ENCODE peak calls at places on chromosomes 12 and 14, in four cellular contexts. A is mesenchymal stem cell, H is astrocyte, P is right lobe of liver. X is an unnamed sample.

GRCh38 chr12:87238466-87238865 is 790.7 kb downstream of the C12orf50 start:
- DNase-seq in P (no peak), A (no peak), H (no peak), X (no peak)

GRCh38 chr14:92973265-92973797 is 50.4 kb downstream of the CHGA start:
- DNase-seq in H (peak; percentile 23), P (peak; percentile 90), A (no peak), X (peak; percentile 58)

GRCh38 chr14:59905193-59905592 is 14.8 kb upstream of the LRRC9 start:
- DNase-seq in A (peak; percentile 1), P (no peak), H (peak; percentile 16), X (no peak)

GRCh38 chr12:96720363-96720705 is 186.7 kb upstream of the NEDD1 start:
- DNase-seq in P (no peak), A (no peak), H (no peak), X (no peak)

GRCh38 chr14:68551045-68551683 is 241.7 kb downstream of the ZFP36L1 start:
- DNase-seq in H (no peak), P (no peak), A (peak; percentile 55), X (peak; percentile 54)

GRCh38 chr14:91149462-91149861 is 35.6 kb downstream of the DGLUCY start:
- DNase-seq in P (no peak), A (peak; percentile 94), H (peak; percentile 100), X (no peak)

GRCh38 chr12:125399489-125399888 is 334.3 kb downstream of the AACS start:
- DNase-seq in H (no peak), P (no peak), A (no peak), X (no peak)

GRCh38 chr12:110065540-110065939 is 17.2 kb upstream of the C12orf76 start:
- DNase-seq in P (no peak), H (no peak), A (no peak), X (no peak)

GRCh38 chr12:109428038-109428629 is 49.0 kb downstream of the KCTD10 start:
- DNase-seq in A (peak; percentile 76), P (peak; percentile 85), H (peak; percentile 49), X (peak; percentile 96)

GRCh38 chr14:90836692-90837063 is 20.4 kb upstream of the TTC7B start:
- DNase-seq in P (no peak), H (no peak), A (no peak), X (no peak)

GRCh38 chr12:62319058-62319457 is 58.9 kb downstream of the USP15 start:
- DNase-seq in P (no peak), A (no peak), H (no peak), X (no peak)

GRCh38 chr12:62317017-62317416 is 56.8 kb downstream of the USP15 start:
- DNase-seq in A (no peak), H (no peak), P (no peak), X (no peak)

GRCh38 chr12:62320054-62320453 is 59.9 kb downstream of the USP15 start:
- DNase-seq in A (no peak), H (no peak), P (no peak), X (no peak)
- H3K36me3 ChIP-seq in A (peaks cover 6% of the 10 kb centered on the region), H (peaks cover 9% of the 10 kb centered on the region), P (peaks cover 15% of the 10 kb centered on the region), X (peaks cover 46% of the 10 kb centered on the region)

GRCh38 chr12:64475518-64475917 is 23.6 kb downstream of the TBK1 start:
- DNase-seq in A (no peak), P (no peak), H (no peak), X (no peak)

GRCh38 chr12:64480148-64480547 is 28.2 kb downstream of the TBK1 start:
- DNase-seq in A (no peak), P (no peak), H (peak; percentile 22), X (no peak)

GRCh38 chr12:64473176-64473575 is 21.3 kb downstream of the TBK1 start:
- DNase-seq in H (no peak), P (no peak), A (no peak), X (no peak)

GRCh38 chr12:64476844-64477243 is 24.9 kb downstream of the TBK1 start:
- DNase-seq in A (no peak), H (no peak), P (no peak), X (no peak)

GRCh38 chr12:64478661-64479060 is 26.7 kb downstream of the TBK1 start:
- DNase-seq in H (no peak), P (no peak), A (no peak), X (no peak)
- H3K36me3 ChIP-seq in H (peaks cover 48% of the 10 kb centered on the region), P (peaks cover 19% of the 10 kb centered on the region), A (peaks cover 13% of the 10 kb centered on the region), X (no peaks in the 10 kb centered on the region)

GRCh38 chr12:3713483-3713882 is 39.4 kb downstream of the CRACR2A start:
- DNase-seq in H (no peak), A (no peak), P (no peak), X (no peak)
- H3K36me3 ChIP-seq in H (no peaks in the 10 kb centered on the region), A (no peaks in the 10 kb centered on the region), P (no peaks in the 10 kb centered on the region), X (no peaks in the 10 kb centered on the region)

GRCh38 chr12:44029194-44029593 is 193.3 kb downstream of the TMEM117 start:
- DNase-seq in H (no peak), A (no peak), P (no peak), X (no peak)
- H3K36me3 ChIP-seq in H (no peaks in the 10 kb centered on the region), A (no peaks in the 10 kb centered on the region), P (no peaks in the 10 kb centered on the region), X (no peaks in the 10 kb centered on the region)

DNA sequence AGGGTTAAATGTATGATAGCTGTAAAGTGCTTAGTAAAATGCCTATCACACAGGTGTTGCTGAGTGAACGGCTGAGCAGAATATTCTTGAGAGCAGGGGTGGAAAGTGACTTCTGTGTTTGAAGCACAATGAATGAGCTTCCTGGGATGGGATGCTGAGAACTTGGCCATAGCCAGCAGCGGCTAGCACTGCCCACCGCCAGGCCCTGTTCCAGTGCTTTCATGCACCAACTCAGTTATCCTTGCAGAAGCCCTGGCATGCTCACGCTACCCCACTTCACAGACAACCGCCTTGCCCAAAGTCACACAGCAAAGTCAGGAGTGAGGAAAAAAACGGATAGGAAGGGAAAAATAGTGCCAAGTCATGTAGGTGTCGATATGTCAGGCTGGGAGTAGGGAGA is 10.9 kb downstream of the DYNC1H1 start:
- DNase-seq in P (no peak), H (no peak), A (no peak), X (no peak)
- H3K36me3 ChIP-seq in P (peaks cover 7% of the 10 kb centered on the region), H (peaks cover 34% of the 10 kb centered on the region), A (peaks cover 11% of the 10 kb centered on the region), X (peaks cover 42% of the 10 kb centered on the region)

GRCh38 chr12:131918311-131919050 is 10.6 kb upstream of the PUS1 start:
- DNase-seq in H (no peak), A (no peak), P (no peak), X (no peak)
- H3K36me3 ChIP-seq in H (no peaks in the 10 kb centered on the region), A (peaks cover 99% of the 10 kb centered on the region), P (peaks cover 60% of the 10 kb centered on the region), X (peaks cover 87% of the 10 kb centered on the region)

GRCh38 chr12:101748907-101749306 is 9.6 kb upstream of the SYCP3 start:
- DNase-seq in H (no peak), P (no peak), A (no peak), X (no peak)
- H3K36me3 ChIP-seq in H (peaks cover 9% of the 10 kb centered on the region), P (peaks cover 24% of the 10 kb centered on the region), A (peaks cover 16% of the 10 kb centered on the region), X (peaks cover 92% of the 10 kb centered on the region)

X was measured in left lung.